ENCODE peak calls at places on chromosomes 2 and 18, in four cellular contexts. J, W, Z and V are unnamed samples.

GRCh38 chr2:199463000-199463692 is 5.4 kb upstream of the SATB2 start:
- DNase-seq in J (no peak), W (peak), Z (no peak), V (peak)

GRCh38 chr18:43278401-43278800 is 1.1 kb upstream of the SYT4 start:
- DNase-seq in J (no peak), W (no peak), Z (no peak), V (peak)

GRCh38 chr2:101848790-101849410 is 142.9 kb upstream of the IL1R2 start:
- DNase-seq in J (no peak), W (no peak), Z (no peak), V (no peak)

GRCh38 chr2:40450066-40450841 is 1.6 kb downstream of the SLC8A1 start:
- DNase-seq in J (no peak), W (no peak), Z (no peak), V (peak)

GRCh38 chr2:110873056-110873502 is 140.7 kb downstream of the ACOXL start:
- DNase-seq in J (no peak), W (no peak), Z (no peak), V (no peak)

GRCh38 chr2:3622967-3623366 is 28.1 kb downstream of the COLEC11 start:
- DNase-seq in J (no peak), W (no peak), Z (no peak), V (no peak)

GRCh38 chr2:63436488-63436887 is 151.8 kb downstream of the WDPCP start:
- DNase-seq in J (no peak), W (no peak), Z (no peak), V (no peak)

GRCh38 chr2:27000995-27001394 is 30.6 kb downstream of the MAPRE3 start:
- DNase-seq in J (no peak), W (no peak), Z (no peak), V (no peak)

GRCh38 chr2:20198796-20199361 is 26.1 kb downstream of the SDC1 start:
- DNase-seq in J (no peak), W (no peak), Z (no peak), V (no peak)

GRCh38 chr2:1632006-1632348 is 112.3 kb downstream of the PXDN start:
- DNase-seq in J (no peak), W (no peak), Z (no peak), V (no peak)

GRCh38 chr2:201969938-201970785 is 63.5 kb upstream of the FZD7 start:
- DNase-seq in J (no peak), W (no peak), Z (no peak), V (no peak)

GRCh38 chr18:54223568-54224241 is 764 bp downstream of the MBD2 start:
- DNase-seq in J (peak), W (peak), Z (no peak), V (peak)

GRCh38 chr2:131094655-131095281 is 1.5 kb upstream of the FAM168B start:
- DNase-seq in J (no peak), W (no peak), Z (no peak), V (no peak)

GRCh38 chr2:238701907-238702206 is 146.0 kb upstream of the TWIST2 start:
- DNase-seq in J (no peak), W (no peak), Z (no peak), V (no peak)

GRCh38 chr2:112751451-112752197 is 12.8 kb downstream of the CKAP2L start:
- DNase-seq in J (no peak), W (no peak), Z (no peak), V (no peak)

GRCh38 chr2:185979546-185980071 is 241.0 kb downstream of the FSIP2 start:
- DNase-seq in J (no peak), W (no peak), Z (no peak), V (no peak)

GRCh38 chr2:227903395-227903794 is 32.0 kb downstream of the DAW1 start:
- DNase-seq in J (no peak), W (no peak), Z (no peak), V (no peak)

GRCh38 chr2:224221455-224221913 is 180.4 kb downstream of the FAM124B start:
- DNase-seq in J (no peak), W (no peak), Z (no peak), V (no peak)

GRCh38 chr18:37254256-37254880 is 311.2 kb downstream of the CELF4 start:
- DNase-seq in J (peak), W (peak), Z (no peak), V (no peak)

GRCh38 chr18:76219023-76219422 is 276.0 kb downstream of the ZNF516 start:
- DNase-seq in J (no peak), W (no peak), Z (no peak), V (no peak)

GRCh38 chr2:15799432-15799827 is 140.9 kb upstream of the MYCN start:
- DNase-seq in J (no peak), W (no peak), Z (no peak), V (no peak)

GRCh38 chr2:190470256-190470826 is 62.2 kb downstream of the MFSD6 start:
- DNase-seq in J (no peak), W (no peak), Z (no peak), V (peak)

GRCh38 chr2:43777306-43777926 is 3.6 kb downstream of the DYNC2LI1 start:
- DNase-seq in J (no peak), W (no peak), Z (no peak), V (no peak)

GRCh38 chr2:33166287-33166881 is 219.6 kb downstream of the LTBP1 start:
- DNase-seq in J (no peak), W (no peak), Z (no peak), V (no peak)

GRCh38 chr2:62738981-62739936 is 33.7 kb downstream of the EHBP1 start:
- DNase-seq in J (no peak), W (no peak), Z (no peak), V (no peak)

GRCh38 chr18:489244-490023 is 11.1 kb downstream of the COLEC12 start:
- DNase-seq in J (no peak), W (no peak), Z (no peak), V (no peak)

GRCh38 chr18:51622676-51623075 is 425.2 kb upstream of the MEX3C start:
- DNase-seq in J (no peak), W (no peak), Z (no peak), V (no peak)

GRCh38 chr2:143792602-143793001 is 663.4 kb downstream of the ARHGAP15 start:
- DNase-seq in J (no peak), W (no peak), Z (no peak), V (no peak)

GRCh38 chr2:150538582-150539236 is 51.2 kb upstream of the RND3 start:
- DNase-seq in J (no peak), W (no peak), Z (no peak), V (no peak)

DNA sequence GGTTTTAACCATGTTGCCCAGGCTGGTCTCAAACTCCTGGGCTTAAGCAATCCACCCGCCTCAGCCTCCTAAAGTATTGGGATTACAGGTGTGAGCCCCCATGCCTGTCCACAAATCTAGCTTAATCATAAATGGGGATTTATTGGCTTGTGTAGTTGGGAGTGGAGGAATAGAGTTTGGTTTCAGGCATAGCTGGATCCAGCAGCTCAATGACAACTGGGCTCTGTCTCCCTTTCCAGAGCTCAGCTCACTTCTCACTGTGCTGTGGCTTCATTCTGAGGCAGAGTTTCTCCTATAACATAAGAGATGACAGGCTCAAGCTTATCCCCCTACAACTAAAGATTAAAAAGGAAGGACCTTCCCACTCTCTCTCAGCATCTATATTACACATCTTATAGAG is 280.2 kb downstream of the PTPRM start:
- DNase-seq in J (no peak), W (no peak), Z (no peak), V (no peak)
- TF ChIP-seq YY1 in J (no peak), W (no peak), Z (no peak), V (no peak)

DNA sequence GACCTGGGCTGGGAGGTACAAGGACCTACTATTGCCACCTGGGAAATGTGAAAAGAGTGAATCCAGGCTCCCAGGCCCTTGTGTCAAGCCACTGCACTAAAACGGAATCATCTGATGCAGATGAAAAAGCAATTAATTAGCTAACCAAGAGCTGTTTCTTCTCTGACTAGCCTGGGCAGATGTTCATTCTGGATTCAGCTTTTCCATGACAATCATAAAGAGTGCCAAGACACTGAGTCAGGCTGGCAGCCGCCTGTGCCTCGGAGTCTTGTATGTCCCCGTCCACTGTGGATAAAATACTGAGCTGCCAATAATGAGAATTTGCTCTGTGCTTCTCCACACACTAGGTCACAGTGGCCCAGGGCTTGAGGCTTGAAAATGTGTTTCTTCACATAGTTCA is 21.7 kb upstream of the LCLAT1 start:
- DNase-seq in J (no peak), W (no peak), Z (no peak), V (peak)
- TF ChIP-seq NRF1 in J (no peak), W (no peak), Z (no peak), V (no peak)

DNA sequence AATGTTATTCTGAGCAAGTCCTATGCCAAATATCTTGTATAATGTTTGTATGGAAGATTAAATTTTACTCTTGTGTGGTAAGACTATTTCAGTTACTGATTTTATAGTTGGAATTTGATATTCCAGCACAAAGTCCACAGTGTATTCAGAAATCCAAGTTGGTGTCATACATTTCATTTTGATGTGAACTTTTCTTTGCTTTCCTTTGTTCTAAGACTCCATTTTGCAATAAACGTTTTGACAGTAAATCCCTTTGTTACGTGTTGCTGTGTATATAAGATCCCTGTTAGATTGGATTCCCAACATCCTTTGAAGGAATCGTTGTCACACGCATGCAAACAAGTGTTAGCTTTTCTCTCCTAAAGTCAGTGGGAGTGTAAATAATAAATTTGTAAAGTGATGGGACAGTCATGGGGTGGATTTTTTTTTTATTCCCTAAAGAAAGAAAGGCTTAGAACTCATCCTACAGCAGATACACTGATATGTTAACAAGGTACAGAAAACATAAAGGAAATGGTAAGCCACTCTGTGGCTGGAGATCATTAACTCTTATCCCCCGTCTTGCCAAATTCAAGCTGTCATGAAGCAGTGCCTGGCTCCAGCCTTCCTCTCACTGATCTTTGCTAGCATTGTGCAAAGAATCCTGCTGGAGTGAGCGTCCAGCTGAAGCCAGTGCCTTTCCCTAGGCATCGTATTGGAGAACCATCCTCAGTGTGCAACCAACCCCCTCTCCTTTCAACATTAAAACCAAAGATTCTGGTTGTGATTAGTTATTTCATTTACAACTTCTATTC is 127.6 kb upstream of the CDCA7 start:
- DNase-seq in J (no peak), W (no peak), Z (no peak), V (no peak)
- TF ChIP-seq YY1 in J (no peak), W (no peak), Z (no peak), V (no peak)

GRCh38 chr18:63346471-63347183 is 20.4 kb downstream of the KDSR start:
- DNase-seq in J (no peak), W (no peak), Z (no peak), V (no peak)

GRCh38 chr18:63344263-63344662 is 22.7 kb downstream of the KDSR start:
- DNase-seq in J (no peak), W (no peak), Z (no peak), V (no peak)

GRCh38 chr18:63348508-63349136 is 18.4 kb downstream of the KDSR start:
- DNase-seq in J (no peak), W (no peak), Z (no peak), V (no peak)

GRCh38 chr18:63344918-63345317 is 22.1 kb downstream of the KDSR start:
- DNase-seq in J (no peak), W (no peak), Z (no peak), V (no peak)

GRCh38 chr18:63346031-63346430 is 21.0 kb downstream of the KDSR start:
- DNase-seq in J (no peak), W (no peak), Z (no peak), V (no peak)
- TF ChIP-seq NRF1 in J (no peak), W (no peak), Z (no peak), V (no peak)

GRCh38 chr2:220162320-220162719 is 534.9 kb downstream of the SLC4A3 start:
- DNase-seq in J (no peak), W (no peak), Z (no peak), V (no peak)
- TF ChIP-seq YY1 in J (no peak), W (no peak), Z (no peak), V (no peak)

GRCh38 chr2:220569380-220569779 is 942.0 kb downstream of the SLC4A3 start:
- DNase-seq in J (no peak), W (no peak), Z (no peak), V (no peak)
- TF ChIP-seq NRF1 in J (no peak), W (no peak), Z (no peak), V (no peak)

DNA sequence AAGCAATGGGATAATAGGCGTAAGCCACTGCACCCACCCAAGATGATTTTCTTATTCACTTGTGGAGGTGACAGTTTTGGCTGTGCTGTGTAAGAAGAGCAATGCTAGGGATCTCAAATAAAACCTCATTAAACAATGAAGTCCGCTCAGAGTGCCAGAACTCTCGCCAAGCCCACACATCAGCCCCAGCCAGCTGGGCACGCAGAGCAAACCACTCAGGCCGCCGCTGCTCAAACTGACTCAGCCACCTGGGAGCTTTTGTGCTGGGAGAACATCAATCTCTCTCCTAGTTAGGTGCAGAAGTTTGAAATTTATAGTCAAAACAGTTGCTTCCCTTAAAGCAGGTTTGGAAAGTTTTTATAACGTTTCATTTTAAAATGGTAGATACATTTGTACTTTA is 47.6 kb downstream of the RNF152 start:
- DNase-seq in J (no peak), W (no peak), Z (no peak), V (no peak)
- TF ChIP-seq YY1 in J (no peak), W (no peak), Z (no peak), V (no peak)